ENCODE peak calls at places on chromosomes 7 and 10, in five cellular contexts. One of them, this sample, is unnamed.

GRCh38 chr7:66308411-66308810 is 103.3 kb downstream of the TPST1 start:
- DNase-seq in fibroblast of lung: no peak
- DNase-seq in WTC11: no peak
- DNase-seq in upper lobe of left lung: no peak
- DNase-seq in endodermal cell: no peak
- DNase-seq in this sample: no peak

GRCh38 chr7:146655928-146656797 is 539.6 kb downstream of the CNTNAP2 start:
- DNase-seq in fibroblast of lung: peak
- DNase-seq in WTC11: no peak
- DNase-seq in upper lobe of left lung: no peak
- DNase-seq in endodermal cell: no peak
- DNase-seq in this sample: no peak

GRCh38 chr10:73999703-74000102 is 1.8 kb downstream of the VCL start:
- DNase-seq in fibroblast of lung: no peak
- DNase-seq in upper lobe of left lung: no peak
- DNase-seq in WTC11: no peak
- DNase-seq in endodermal cell: no peak
- DNase-seq in this sample: no peak

GRCh38 chr10:35135861-35136260 is 9.2 kb downstream of the CREM start:
- DNase-seq in fibroblast of lung: no peak
- DNase-seq in upper lobe of left lung: peak
- DNase-seq in endodermal cell: no peak
- DNase-seq in WTC11: no peak
- DNase-seq in this sample: no peak

GRCh38 chr7:139586286-139586685 is 62.8 kb downstream of the CLEC2L start:
- DNase-seq in endodermal cell: no peak
- DNase-seq in fibroblast of lung: no peak
- DNase-seq in WTC11: no peak
- DNase-seq in upper lobe of left lung: no peak
- DNase-seq in this sample: no peak

GRCh38 chr10:16779375-16779774 is 37.8 kb downstream of the RSU1 start:
- DNase-seq in WTC11: no peak
- DNase-seq in upper lobe of left lung: no peak
- DNase-seq in fibroblast of lung: no peak
- DNase-seq in endodermal cell: no peak
- DNase-seq in this sample: no peak

GRCh38 chr7:10022957-10023356 is 950.7 kb upstream of the PHF14 start:
- DNase-seq in endodermal cell: peak
- DNase-seq in upper lobe of left lung: peak
- DNase-seq in WTC11: peak
- DNase-seq in fibroblast of lung: peak
- DNase-seq in this sample: no peak

GRCh38 chr10:60524541-60524940 is 134.9 kb upstream of the ANK3 start:
- DNase-seq in fibroblast of lung: peak
- DNase-seq in WTC11: no peak
- DNase-seq in endodermal cell: no peak
- DNase-seq in upper lobe of left lung: no peak
- DNase-seq in this sample: no peak

GRCh38 chr7:24834150-24834798 is 77.0 kb upstream of the GSDME start:
- DNase-seq in upper lobe of left lung: peak
- DNase-seq in fibroblast of lung: no peak
- DNase-seq in endodermal cell: peak
- DNase-seq in WTC11: no peak
- DNase-seq in this sample: no peak

GRCh38 chr10:93580824-93581223 is 14.4 kb downstream of the FFAR4 start:
- DNase-seq in upper lobe of left lung: no peak
- DNase-seq in WTC11: peak
- DNase-seq in fibroblast of lung: peak
- DNase-seq in endodermal cell: peak
- DNase-seq in this sample: no peak

GRCh38 chr10:30536578-30536977 is 93.0 kb downstream of the LYZL2 start:
- DNase-seq in upper lobe of left lung: no peak
- DNase-seq in fibroblast of lung: no peak
- DNase-seq in WTC11: no peak
- DNase-seq in endodermal cell: no peak
- DNase-seq in this sample: no peak

GRCh38 chr7:6221340-6222319 is 50.8 kb downstream of the CYTH3 start:
- DNase-seq in endodermal cell: no peak
- DNase-seq in WTC11: no peak
- DNase-seq in fibroblast of lung: no peak
- DNase-seq in upper lobe of left lung: no peak
- DNase-seq in this sample: no peak

GRCh38 chr10:70832852-70833542 is 17.2 kb downstream of the SGPL1 start:
- DNase-seq in endodermal cell: no peak
- DNase-seq in fibroblast of lung: peak
- DNase-seq in upper lobe of left lung: no peak
- DNase-seq in WTC11: no peak
- DNase-seq in this sample: no peak

GRCh38 chr7:79781716-79782115 is 328.2 kb upstream of the MAGI2 start:
- DNase-seq in WTC11: no peak
- DNase-seq in upper lobe of left lung: no peak
- DNase-seq in fibroblast of lung: peak
- DNase-seq in endodermal cell: no peak
- DNase-seq in this sample: no peak

GRCh38 chr7:151086802-151087246 is 549 bp downstream of the AGAP3 start:
- DNase-seq in upper lobe of left lung: no peak
- DNase-seq in WTC11: peak
- DNase-seq in fibroblast of lung: peak
- DNase-seq in endodermal cell: peak
- DNase-seq in this sample: no peak

GRCh38 chr10:72276013-72276387 is 2.3 kb downstream of the DDIT4 start:
- DNase-seq in upper lobe of left lung: peak
- DNase-seq in fibroblast of lung: peak
- DNase-seq in WTC11: no peak
- DNase-seq in endodermal cell: no peak
- DNase-seq in this sample: no peak

GRCh38 chr7:83921798-83922607 is 272.6 kb downstream of the SEMA3A start:
- DNase-seq in endodermal cell: no peak
- DNase-seq in WTC11: no peak
- DNase-seq in fibroblast of lung: peak
- DNase-seq in upper lobe of left lung: no peak
- DNase-seq in this sample: no peak

GRCh38 chr7:144529269-144529926 is 125.9 kb upstream of the NOBOX start:
- DNase-seq in fibroblast of lung: no peak
- DNase-seq in upper lobe of left lung: no peak
- DNase-seq in WTC11: no peak
- DNase-seq in endodermal cell: no peak
- DNase-seq in this sample: no peak

GRCh38 chr7:120276720-120277119 is 3.7 kb downstream of the KCND2 start:
- DNase-seq in fibroblast of lung: no peak
- DNase-seq in endodermal cell: no peak
- DNase-seq in WTC11: no peak
- DNase-seq in upper lobe of left lung: no peak
- DNase-seq in this sample: no peak

GRCh38 chr10:119715628-119716505 is 10.0 kb upstream of the INPP5F start:
- DNase-seq in fibroblast of lung: peak
- DNase-seq in WTC11: no peak
- DNase-seq in endodermal cell: no peak
- DNase-seq in upper lobe of left lung: peak
- DNase-seq in this sample: no peak

GRCh38 chr10:101826852-101827434 is 8.7 kb upstream of the OGA start:
- DNase-seq in endodermal cell: peak
- DNase-seq in fibroblast of lung: no peak
- DNase-seq in upper lobe of left lung: no peak
- DNase-seq in WTC11: no peak
- DNase-seq in this sample: no peak

GRCh38 chr10:85946713-85947326 is 419.8 kb downstream of the GRID1 start:
- DNase-seq in endodermal cell: no peak
- DNase-seq in upper lobe of left lung: no peak
- DNase-seq in WTC11: no peak
- DNase-seq in fibroblast of lung: no peak
- DNase-seq in this sample: no peak

DNA sequence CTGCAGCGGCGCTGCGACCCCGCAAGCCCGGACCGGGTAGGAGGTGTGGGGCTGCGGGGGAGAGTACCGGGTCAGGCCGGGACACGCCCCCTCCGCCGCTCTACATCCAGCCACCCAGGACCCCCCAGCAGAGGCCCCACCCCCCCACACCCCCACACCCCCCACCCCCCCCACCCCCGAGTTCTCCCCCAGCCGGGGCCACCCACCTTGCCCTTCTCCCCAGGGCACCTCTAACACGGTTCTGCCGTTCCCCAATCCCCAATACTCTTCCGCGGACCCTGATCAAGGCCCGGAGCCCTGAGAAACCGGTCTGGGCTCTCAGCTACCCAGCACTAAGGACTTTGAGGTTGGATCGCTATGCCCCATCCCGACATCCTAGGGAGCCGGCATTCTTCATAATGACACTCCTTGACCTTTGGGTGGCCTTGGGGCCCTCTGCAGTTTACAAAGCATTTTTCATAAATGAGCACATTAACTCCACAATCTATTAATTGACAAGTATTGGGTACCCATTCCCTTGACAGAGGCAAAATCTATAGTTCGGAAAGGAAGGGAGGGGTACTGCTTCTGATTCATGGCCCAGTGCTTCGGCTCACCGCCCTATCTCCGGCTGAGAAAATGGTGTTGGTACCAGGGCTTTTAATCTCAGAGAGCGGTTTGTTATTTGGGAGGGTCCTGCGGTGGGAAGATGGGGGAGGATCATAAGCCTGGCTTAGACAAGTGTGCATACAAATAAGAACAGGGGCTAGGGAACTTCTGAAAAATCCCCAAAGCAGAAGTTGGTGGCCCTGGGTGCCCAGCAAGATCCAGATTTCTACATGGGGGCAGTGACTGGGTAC is 3.4 kb downstream of the IMPDH1 start:
- DNase-seq in upper lobe of left lung: peak
- DNase-seq in endodermal cell: peak
- DNase-seq in fibroblast of lung: no peak
- DNase-seq in WTC11: peak
- DNase-seq in this sample: no peak
- TF ChIP-seq CTCF in upper lobe of left lung: no peak
- TF ChIP-seq CTCF in endodermal cell: no peak
- TF ChIP-seq CTCF in fibroblast of lung: no peak
- TF ChIP-seq CTCF in WTC11: no peak
- TF ChIP-seq CTCF in this sample: no peak

GRCh38 chr7:100159099-100159623 is 638 bp upstream of the TRAPPC14 start:
- DNase-seq in WTC11: peak
- DNase-seq in endodermal cell: peak
- DNase-seq in fibroblast of lung: no peak
- DNase-seq in upper lobe of left lung: no peak
- DNase-seq in this sample: no peak
- TF ChIP-seq CTCF in WTC11: no peak
- TF ChIP-seq CTCF in endodermal cell: peak
- TF ChIP-seq CTCF in fibroblast of lung: no peak
- TF ChIP-seq CTCF in upper lobe of left lung: no peak
- TF ChIP-seq CTCF in this sample: no peak

GRCh38 chr10:13659887-13660544 is 73.3 kb downstream of the PRPF18 start:
- DNase-seq in fibroblast of lung: peak
- DNase-seq in WTC11: peak
- DNase-seq in upper lobe of left lung: peak
- DNase-seq in endodermal cell: peak
- DNase-seq in this sample: no peak
- TF ChIP-seq CTCF in fibroblast of lung: peak
- TF ChIP-seq CTCF in WTC11: peak
- TF ChIP-seq CTCF in upper lobe of left lung: peak
- TF ChIP-seq CTCF in endodermal cell: peak
- TF ChIP-seq CTCF in this sample: peak

DNA sequence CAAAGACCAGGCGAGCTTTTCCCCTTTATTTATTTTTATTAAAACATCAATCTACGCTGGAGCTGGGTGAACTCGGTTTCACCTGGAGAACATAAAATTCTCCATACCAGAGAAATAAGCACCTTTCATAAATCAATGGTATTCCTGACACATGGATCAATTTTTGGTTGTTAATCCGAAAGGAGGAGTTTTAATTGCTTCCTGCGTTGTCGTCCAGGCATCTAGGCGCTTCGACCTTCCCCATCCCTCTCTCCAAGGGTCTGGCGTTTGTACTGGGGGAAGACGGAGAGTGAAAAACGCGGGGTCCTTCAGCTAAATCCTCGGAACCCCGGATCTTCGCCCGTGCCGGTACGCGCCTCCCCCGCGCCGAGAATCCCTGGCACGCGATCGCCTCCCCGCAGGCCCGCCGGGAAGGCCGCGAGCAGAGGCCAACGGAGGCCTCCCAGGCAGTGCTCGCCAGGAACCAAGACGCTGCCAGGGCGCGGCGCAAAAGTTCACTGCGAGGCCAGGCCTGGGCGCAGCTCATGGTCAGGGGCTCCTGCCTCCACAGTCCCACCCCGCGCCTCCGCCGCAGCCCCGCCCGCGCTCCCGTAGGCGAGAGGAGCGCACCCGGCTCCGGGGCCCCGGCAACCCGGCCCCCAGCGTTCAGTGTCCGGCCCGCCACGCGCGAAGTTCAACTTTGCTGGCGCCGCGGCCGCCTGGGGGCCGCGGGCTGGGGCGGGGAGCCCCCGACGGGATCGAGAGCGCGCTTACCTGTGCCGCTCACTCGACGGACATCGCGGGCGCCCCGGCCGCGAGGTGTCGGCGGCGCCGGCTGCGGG is 8.3 kb upstream of the EBF3 start:
- DNase-seq in fibroblast of lung: no peak
- DNase-seq in endodermal cell: peak
- DNase-seq in WTC11: peak
- DNase-seq in upper lobe of left lung: no peak
- DNase-seq in this sample: peak
- TF ChIP-seq CTCF in fibroblast of lung: no peak
- TF ChIP-seq CTCF in endodermal cell: no peak
- TF ChIP-seq CTCF in WTC11: no peak
- TF ChIP-seq CTCF in upper lobe of left lung: no peak
- TF ChIP-seq CTCF in this sample: no peak

GRCh38 chr10:79443338-79444242 is 1.8 kb downstream of the ZCCHC24 start:
- DNase-seq in upper lobe of left lung: no peak
- DNase-seq in WTC11: no peak
- DNase-seq in fibroblast of lung: peak
- DNase-seq in endodermal cell: no peak
- DNase-seq in this sample: no peak
- TF ChIP-seq CTCF in upper lobe of left lung: no peak
- TF ChIP-seq CTCF in WTC11: no peak
- TF ChIP-seq CTCF in fibroblast of lung: no peak
- TF ChIP-seq CTCF in endodermal cell: no peak
- TF ChIP-seq CTCF in this sample: no peak

GRCh38 chr10:116625845-116626244 is 5.1 kb downstream of the PNLIPRP2 start:
- DNase-seq in fibroblast of lung: no peak
- DNase-seq in endodermal cell: no peak
- DNase-seq in upper lobe of left lung: no peak
- DNase-seq in WTC11: no peak
- DNase-seq in this sample: no peak

GRCh38 chr10:116630020-116630419 is 9.3 kb downstream of the PNLIPRP2 start:
- DNase-seq in upper lobe of left lung: no peak
- DNase-seq in fibroblast of lung: no peak
- DNase-seq in WTC11: no peak
- DNase-seq in endodermal cell: no peak
- DNase-seq in this sample: no peak

GRCh38 chr10:116626815-116627214 is 6.1 kb downstream of the PNLIPRP2 start:
- DNase-seq in endodermal cell: no peak
- DNase-seq in upper lobe of left lung: no peak
- DNase-seq in WTC11: no peak
- DNase-seq in fibroblast of lung: no peak
- DNase-seq in this sample: no peak

GRCh38 chr10:116629340-116629739 is 8.6 kb downstream of the PNLIPRP2 start:
- DNase-seq in fibroblast of lung: no peak
- DNase-seq in WTC11: no peak
- DNase-seq in endodermal cell: peak
- DNase-seq in upper lobe of left lung: no peak
- DNase-seq in this sample: no peak

GRCh38 chr10:116627386-116627933 is 6.7 kb downstream of the PNLIPRP2 start:
- DNase-seq in fibroblast of lung: no peak
- DNase-seq in WTC11: peak
- DNase-seq in endodermal cell: peak
- DNase-seq in upper lobe of left lung: no peak
- DNase-seq in this sample: no peak
- TF ChIP-seq CTCF in fibroblast of lung: no peak
- TF ChIP-seq CTCF in WTC11: peak
- TF ChIP-seq CTCF in endodermal cell: peak
- TF ChIP-seq CTCF in upper lobe of left lung: peak
- TF ChIP-seq CTCF in this sample: peak